ENCODE peak calls at places on chromosomes 11 and 22, in eight cellular contexts. P is ovary, J is A549, W is transverse colon, S is stomach, C is K562, L is tibial nerve, Y is sigmoid colon. A is an unnamed sample.

GRCh38 chr11:109037856-109038780 is 373.2 kb downstream of the DDX10 start:
- DNase-seq in P (no peak), J (no peak), W (no peak), S (no peak), C (no peak), L (no peak), Y (no peak), A (no peak)

GRCh38 chr11:117731689-117732290 is 65.2 kb downstream of the DSCAML1 start:
- DNase-seq in P (no peak), J (no peak), W (no peak), S (no peak), C (no peak), L (no peak), Y (no peak), A (no peak)

GRCh38 chr11:75563978-75564552 is 2.0 kb downstream of the SERPINH1 start:
- DNase-seq in P (peak), J (no peak), W (peak), S (peak), C (peak), L (peak), Y (peak), A (peak)

GRCh38 chr22:44532466-44533025 is 34.5 kb upstream of the RTL6 start:
- DNase-seq in P (no peak), J (no peak), W (no peak), S (no peak), C (no peak), L (no peak), Y (no peak), A (no peak)

GRCh38 chr22:45612451-45612901 is 59.2 kb upstream of the ATXN10 start:
- DNase-seq in P (peak), J (no peak), W (no peak), S (no peak), C (no peak), L (peak), Y (peak), A (no peak)

GRCh38 chr11:9142732-9143131 is 51.3 kb upstream of the SCUBE2 start:
- DNase-seq in P (no peak), J (no peak), W (no peak), S (no peak), C (no peak), L (no peak), Y (no peak), A (no peak)

GRCh38 chr11:126080206-126080941 is 17.7 kb upstream of the CDON start:
- DNase-seq in P (no peak), J (no peak), W (no peak), S (no peak), C (no peak), L (no peak), Y (no peak), A (no peak)

GRCh38 chr11:78022397-78023396 is at the start of gene KCTD14:
- DNase-seq in P (peak), J (no peak), W (peak), S (peak), C (no peak), L (peak), Y (peak), A (peak)

GRCh38 chr11:12175694-12176241 is 65.4 kb downstream of the MICAL2 start:
- DNase-seq in P (no peak), J (peak), W (no peak), S (no peak), C (no peak), L (no peak), Y (no peak), A (no peak)

GRCh38 chr11:78161346-78161745 is 21.9 kb upstream of the ALG8 start:
- DNase-seq in P (no peak), J (no peak), W (no peak), S (no peak), C (no peak), L (no peak), Y (no peak), A (no peak)

GRCh38 chr11:63762662-63763505 is 5.7 kb downstream of the ZFTA start:
- DNase-seq in P (peak), J (no peak), W (peak), S (peak), C (no peak), L (no peak), Y (peak), A (no peak)

GRCh38 chr11:11976476-11977187 is 31.8 kb downstream of the DKK3 start:
- DNase-seq in P (no peak), J (peak), W (peak), S (peak), C (no peak), L (no peak), Y (no peak), A (no peak)

GRCh38 chr11:33161120-33162005 is at the start of gene CSTF3:
- DNase-seq in P (peak), J (peak), W (peak), S (peak), C (peak), L (peak), Y (peak), A (peak)

GRCh38 chr22:25700996-25701815 is 40.8 kb upstream of the MYO18B start:
- DNase-seq in P (peak), J (no peak), W (no peak), S (no peak), C (no peak), L (peak), Y (no peak), A (no peak)

GRCh38 chr11:94030059-94030458 is 8.9 kb downstream of the HEPHL1 start:
- DNase-seq in P (no peak), J (no peak), W (no peak), S (no peak), C (no peak), L (no peak), Y (no peak), A (no peak)

GRCh38 chr22:43171019-43171491 is 15.9 kb downstream of the TTLL12 start:
- DNase-seq in P (no peak), J (no peak), W (peak), S (no peak), C (no peak), L (no peak), Y (no peak), A (no peak)

GRCh38 chr11:13699041-13699440 is 30.6 kb downstream of the FAR1 start:
- DNase-seq in P (no peak), J (no peak), W (no peak), S (no peak), C (no peak), L (no peak), Y (no peak), A (no peak)

GRCh38 chr11:64206457-64207246 is at the start of gene FERMT3:
- DNase-seq in P (no peak), J (no peak), W (peak), S (peak), C (peak), L (peak), Y (no peak), A (no peak)

GRCh38 chr11:46348986-46349401 is 1.7 kb downstream of the DGKZ start:
- DNase-seq in P (no peak), J (no peak), W (peak), S (no peak), C (no peak), L (no peak), Y (no peak), A (no peak)

GRCh38 chr22:19232620-19233019 is 54.1 kb upstream of the SLC25A1 start:
- DNase-seq in P (no peak), J (no peak), W (no peak), S (no peak), C (no peak), L (no peak), Y (no peak), A (no peak)

GRCh38 chr11:20116825-20117224 is 43.5 kb downstream of the DBX1 start:
- DNase-seq in P (no peak), J (no peak), W (no peak), S (no peak), C (no peak), L (no peak), Y (no peak), A (no peak)

GRCh38 chr11:79229047-79229446 is 211.8 kb downstream of the TENM4 start:
- DNase-seq in P (no peak), J (no peak), W (no peak), S (no peak), C (no peak), L (no peak), Y (no peak), A (no peak)

GRCh38 chr11:65432686-65433582 is 10.3 kb downstream of the NEAT1 start:
- DNase-seq in P (no peak), J (peak), W (peak), S (no peak), C (no peak), L (no peak), Y (no peak), A (no peak)

GRCh38 chr11:94866231-94866827 is 98.2 kb downstream of the AMOTL1 start:
- DNase-seq in P (no peak), J (no peak), W (no peak), S (no peak), C (no peak), L (no peak), Y (no peak), A (no peak)

GRCh38 chr11:69501891-69502860 is 20.7 kb downstream of the LINC01488 start:
- DNase-seq in P (no peak), J (no peak), W (no peak), S (no peak), C (no peak), L (no peak), Y (peak), A (no peak)

GRCh38 chr11:128848815-128849455 is 18.2 kb downstream of the KCNJ1 start:
- DNase-seq in P (no peak), J (peak), W (peak), S (peak), C (peak), L (peak), Y (no peak), A (peak)

GRCh38 chr11:74085542-74085892 is 76.6 kb upstream of the UCP3 start:
- DNase-seq in P (no peak), J (no peak), W (no peak), S (no peak), C (peak), L (peak), Y (no peak), A (no peak)

GRCh38 chr11:57644748-57645715 is 4.7 kb downstream of the YPEL4 start:
- DNase-seq in P (peak), J (peak), W (peak), S (peak), C (peak), L (peak), Y (peak), A (peak)

GRCh38 chr22:46212195-46212594 is 37.9 kb downstream of the CDPF1 start:
- DNase-seq in P (no peak), J (no peak), W (no peak), S (no peak), C (no peak), L (no peak), Y (no peak), A (no peak)

GRCh38 chr22:46575915-46576555 is 38.6 kb upstream of the CELSR1 start:
- DNase-seq in P (no peak), J (peak), W (peak), S (no peak), C (no peak), L (no peak), Y (peak), A (no peak)

GRCh38 chr11:128716661-128717210 is 22.9 kb downstream of the FLI1 start:
- DNase-seq in P (no peak), J (no peak), W (peak), S (no peak), C (no peak), L (no peak), Y (no peak), A (no peak)

GRCh38 chr11:101127699-101128570 is 1.7 kb downstream of the PGR start:
- DNase-seq in P (peak), J (no peak), W (peak), S (peak), C (peak), L (peak), Y (peak), A (peak)

GRCh38 chr22:27883656-27884350 is 35.3 kb downstream of the PITPNB start:
- DNase-seq in P (no peak), J (no peak), W (no peak), S (no peak), C (no peak), L (no peak), Y (no peak), A (peak)

GRCh38 chr22:20142711-20143621 is 7.9 kb downstream of the CCDC188 start:
- DNase-seq in P (no peak), J (no peak), W (no peak), S (no peak), C (no peak), L (no peak), Y (no peak), A (no peak)

GRCh38 chr11:112408551-112408950 is 147.9 kb upstream of the PLET1 start:
- DNase-seq in P (no peak), J (no peak), W (no peak), S (no peak), C (no peak), L (no peak), Y (no peak), A (peak)

GRCh38 chr11:75582935-75583709 is 21.1 kb downstream of the SERPINH1 start:
- DNase-seq in P (peak), J (peak), W (peak), S (peak), C (peak), L (peak), Y (peak), A (no peak)

GRCh38 chr11:2806351-2807058 is 79.1 kb downstream of the CDKN1C start:
- DNase-seq in P (peak), J (no peak), W (peak), S (peak), C (no peak), L (no peak), Y (peak), A (no peak)

GRCh38 chr11:8196749-8197148 is 27.9 kb upstream of the RIC3 start:
- DNase-seq in P (no peak), J (no peak), W (no peak), S (no peak), C (no peak), L (no peak), Y (no peak), A (no peak)

DNA sequence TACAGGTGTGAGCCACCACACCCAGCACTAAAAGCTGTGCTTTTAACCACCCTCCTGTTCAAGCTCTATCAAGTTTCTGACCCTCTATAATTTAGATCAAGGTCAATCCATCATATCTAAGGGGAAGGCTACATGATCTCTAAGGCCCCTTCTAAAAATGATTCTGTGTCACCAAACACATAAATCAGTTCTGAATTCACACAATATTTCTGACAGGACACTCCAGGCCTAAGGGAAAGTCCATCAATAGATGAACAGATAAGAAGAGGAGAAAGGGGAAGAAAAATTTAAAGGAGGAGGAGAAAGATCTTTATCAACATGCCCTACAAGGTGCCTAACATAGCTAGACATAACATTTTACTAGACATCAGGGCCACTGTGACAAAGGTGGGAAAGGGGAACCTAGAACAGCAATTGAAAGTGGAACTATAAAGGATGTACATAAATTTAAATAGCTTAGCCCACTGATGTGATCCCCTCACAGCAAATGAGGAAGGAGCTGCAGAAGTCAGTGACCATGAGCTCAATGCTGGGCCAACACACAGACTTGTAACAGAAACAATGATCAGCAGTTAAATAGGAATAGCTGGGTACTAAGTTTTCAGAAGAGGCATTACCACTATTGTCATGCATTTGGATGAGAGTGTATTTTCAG is 4.7 kb downstream of the PRCP start:
- DNase-seq in P (no peak), J (no peak), W (no peak), S (no peak), C (no peak), L (no peak), Y (no peak), A (no peak)
- TF ChIP-seq EP300 in P (no peak), J (no peak), W (no peak), S (no peak), C (no peak), L (no peak), Y (no peak), A (no peak)

GRCh38 chr11:62752177-62752785 is 1.7 kb downstream of the ZBTB3 start:
- DNase-seq in P (no peak), J (no peak), W (no peak), S (no peak), C (no peak), L (no peak), Y (no peak), A (no peak)

GRCh38 chr11:62752994-62753735 is 795 bp downstream of the ZBTB3 start:
- DNase-seq in P (no peak), J (no peak), W (no peak), S (no peak), C (no peak), L (no peak), Y (no peak), A (no peak)

GRCh38 chr11:62753736-62754603 is at the start of gene ZBTB3:
- DNase-seq in P (peak), J (peak), W (peak), S (peak), C (peak), L (peak), Y (peak), A (peak)

GRCh38 chr11:62755086-62755615 is 1.2 kb upstream of the ZBTB3 start:
- DNase-seq in P (no peak), J (no peak), W (no peak), S (no peak), C (no peak), L (no peak), Y (no peak), A (no peak)

DNA sequence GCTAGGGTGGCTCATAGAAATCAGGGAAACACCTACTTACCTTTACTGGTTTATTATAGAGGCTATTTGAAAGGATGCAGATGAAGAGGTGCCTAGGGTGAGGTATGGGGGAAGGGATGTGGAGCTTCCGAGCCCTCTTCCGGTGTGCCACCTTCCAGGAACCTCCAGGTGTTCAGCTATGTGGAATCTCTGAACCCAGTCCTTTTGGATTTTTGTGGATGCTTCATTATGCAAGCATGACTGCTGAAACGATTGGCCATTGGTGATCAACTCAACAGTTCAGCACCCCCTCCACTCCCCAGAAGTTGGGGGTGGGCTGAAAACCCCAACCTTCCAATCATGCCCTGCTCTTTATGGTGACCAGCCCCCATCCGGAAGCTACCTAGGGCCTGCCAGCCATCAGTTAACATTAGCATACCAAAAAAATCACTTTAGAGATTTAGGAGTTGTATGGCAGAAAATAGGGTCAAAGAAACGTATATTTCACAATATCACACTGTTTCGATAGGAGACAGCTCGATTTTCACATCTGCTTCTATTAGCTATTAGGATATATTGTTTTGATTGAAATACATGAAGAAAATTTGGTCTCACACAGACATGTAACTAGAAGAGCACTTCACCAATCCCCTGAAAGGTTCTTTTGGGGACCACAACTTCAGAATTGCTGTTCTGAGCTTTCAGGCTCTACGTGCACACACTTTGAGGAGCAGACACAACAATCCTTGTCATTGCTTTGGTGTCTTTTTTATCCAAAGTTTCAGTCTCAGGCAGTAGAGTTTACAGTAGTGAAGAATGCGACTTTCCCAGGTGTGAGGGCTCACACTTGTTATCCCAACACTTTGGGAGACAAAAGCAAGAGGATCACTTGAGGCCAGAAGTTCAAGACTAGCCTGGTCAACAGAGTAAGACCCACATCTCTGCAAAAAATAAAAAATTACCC is 3.3 kb upstream of the POLR2G start:
- DNase-seq in P (no peak), J (no peak), W (no peak), S (no peak), C (no peak), L (no peak), Y (no peak), A (peak)
- TF ChIP-seq EP300 in P (no peak), J (no peak), W (no peak), S (no peak), C (no peak), L (no peak), Y (no peak), A (no peak)

DNA sequence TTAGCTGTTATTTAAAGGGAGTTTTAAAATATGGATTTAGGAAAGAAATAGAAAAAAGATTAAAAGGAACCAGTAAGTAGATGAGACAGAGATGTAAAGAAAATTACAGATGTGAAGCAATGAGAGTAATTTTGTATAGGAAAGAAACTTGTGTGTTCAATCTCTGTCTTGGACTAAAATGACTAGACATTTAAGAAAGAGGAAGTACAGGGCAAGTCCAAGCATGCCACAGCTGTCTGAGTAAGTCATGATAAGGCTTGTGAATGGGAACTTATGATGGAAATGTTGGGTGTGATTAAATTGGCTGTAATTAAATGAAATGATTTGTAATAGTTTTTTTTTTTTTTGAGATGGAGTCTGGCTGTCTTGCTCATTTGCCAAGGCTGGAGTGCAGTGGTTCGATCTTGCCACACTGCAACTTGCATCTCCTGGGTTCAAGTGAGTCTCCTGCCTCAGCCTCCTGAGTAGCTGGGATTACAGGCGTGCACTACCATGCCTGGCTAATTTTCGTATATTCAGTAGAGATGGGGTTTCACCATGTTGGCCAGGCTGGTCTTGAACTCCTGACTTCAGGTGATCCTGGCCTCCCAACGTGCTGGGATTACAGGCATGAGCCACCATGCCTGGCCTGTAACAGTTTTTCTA is 5.9 kb upstream of the ACY3 start:
- DNase-seq in P (no peak), J (peak), W (no peak), S (no peak), C (no peak), L (no peak), Y (no peak), A (no peak)
- TF ChIP-seq EP300 in P (no peak), J (no peak), W (no peak), S (no peak), C (no peak), L (no peak), Y (no peak), A (no peak)

DNA sequence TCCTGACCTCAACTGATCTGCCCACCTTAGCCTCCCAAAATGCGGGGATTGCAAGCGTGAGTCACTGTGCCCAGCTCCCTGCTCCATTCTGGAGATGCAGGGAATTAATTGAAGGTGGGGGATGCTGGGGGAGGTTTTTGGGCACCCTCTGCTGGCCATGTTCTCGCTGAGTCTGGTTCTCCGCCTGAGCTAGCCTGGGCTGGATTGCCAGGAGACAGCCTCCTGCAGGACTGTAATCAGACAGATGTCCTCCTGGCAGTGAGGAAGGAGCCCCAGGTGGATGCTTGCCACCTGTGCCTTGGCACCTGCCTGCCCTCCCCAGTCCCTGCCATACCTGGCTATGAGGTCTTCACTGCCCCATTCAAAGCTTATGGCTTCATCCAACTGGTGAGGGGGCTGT is 5.4 kb downstream of the MTFP1 start:
- DNase-seq in P (no peak), J (peak), W (no peak), S (no peak), C (no peak), L (no peak), Y (no peak), A (no peak)
- TF ChIP-seq EP300 in P (no peak), J (no peak), W (no peak), S (no peak), C (no peak), L (no peak), Y (no peak), A (no peak)

A was measured in H1.